ENCODE peak calls at places on chromosomes 13 and 19, in four cellular contexts. One of them, this sample, is unnamed.

GRCh38 chr19:48565090-48565489 is 13.1 kb downstream of the SULT2B1 start:
- DNase-seq in mammary epithelial cell: no peak
- DNase-seq in PC-3: peak; percentile 57
- DNase-seq in HCT116: no peak
- DNase-seq in this sample: peak; percentile 74

GRCh38 chr19:51547397-51548212 is 16.1 kb upstream of the SIGLEC6 start:
- DNase-seq in mammary epithelial cell: no peak
- DNase-seq in PC-3: no peak
- DNase-seq in HCT116: no peak
- DNase-seq in this sample: no peak

GRCh38 chr19:41588497-41589209 is 12.7 kb downstream of the CEACAM21 start:
- DNase-seq in mammary epithelial cell: peak; percentile 22
- DNase-seq in PC-3: peak; percentile 50
- DNase-seq in HCT116: no peak
- DNase-seq in this sample: peak; percentile 47

GRCh38 chr19:55358943-55359908 is 3.8 kb downstream of the GARIN5B start:
- DNase-seq in mammary epithelial cell: no peak
- DNase-seq in PC-3: no peak
- DNase-seq in HCT116: no peak
- DNase-seq in this sample: no peak

GRCh38 chr13:73259061-73259908 is 200.5 kb downstream of the KLF5 start:
- DNase-seq in mammary epithelial cell: no peak
- DNase-seq in PC-3: no peak
- DNase-seq in HCT116: no peak
- DNase-seq in this sample: peak; percentile 28

GRCh38 chr13:77353980-77354379 is 27.1 kb upstream of the MYCBP2 start:
- DNase-seq in mammary epithelial cell: no peak
- DNase-seq in PC-3: no peak
- DNase-seq in HCT116: no peak
- DNase-seq in this sample: no peak

GRCh38 chr13:98890920-98891319 is 86.9 kb downstream of the DOCK9 start:
- DNase-seq in mammary epithelial cell: no peak
- DNase-seq in PC-3: no peak
- DNase-seq in HCT116: no peak
- DNase-seq in this sample: no peak

GRCh38 chr13:37139356-37139755 is 33.9 kb upstream of the CSNK1A1L start:
- DNase-seq in mammary epithelial cell: no peak
- DNase-seq in PC-3: no peak
- DNase-seq in HCT116: no peak
- DNase-seq in this sample: no peak

GRCh38 chr13:34208326-34208725 is 390.4 kb downstream of the RFC3 start:
- DNase-seq in mammary epithelial cell: no peak
- DNase-seq in PC-3: no peak
- DNase-seq in HCT116: no peak
- DNase-seq in this sample: no peak

GRCh38 chr13:87398047-87398446 is 273.1 kb upstream of the SLITRK5 start:
- DNase-seq in mammary epithelial cell: no peak
- DNase-seq in PC-3: no peak
- DNase-seq in HCT116: no peak
- DNase-seq in this sample: no peak
- TF ChIP-seq CTCF in mammary epithelial cell: no peak
- TF ChIP-seq CTCF in PC-3: no peak
- TF ChIP-seq CTCF in HCT116: no peak
- TF ChIP-seq CTCF in this sample: no peak

DNA sequence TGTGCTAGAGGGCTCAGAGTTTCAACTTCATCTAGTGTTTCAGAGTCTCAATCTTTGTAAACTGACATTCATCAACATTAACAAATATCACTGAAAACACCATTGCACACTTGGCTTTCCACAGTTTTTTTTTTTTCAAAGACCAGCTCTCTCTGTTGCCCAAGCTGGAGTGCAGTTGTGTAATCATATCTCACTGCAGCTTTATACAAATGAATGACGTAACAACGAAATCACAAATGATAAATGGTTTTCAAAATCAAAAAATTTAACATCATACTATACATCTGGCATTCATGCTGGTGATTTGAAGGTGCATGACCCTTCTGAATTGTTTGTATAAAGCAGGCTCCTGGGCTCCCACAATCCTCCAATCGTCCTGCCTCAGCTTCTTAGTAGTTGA is 248.0 kb upstream of the TMTC4 start:
- DNase-seq in mammary epithelial cell: no peak
- DNase-seq in PC-3: no peak
- DNase-seq in HCT116: no peak
- DNase-seq in this sample: no peak
- H3K79me2 ChIP-seq in mammary epithelial cell: no peaks in the 10 kb centered on the region
- H3K79me2 ChIP-seq in PC-3: no peaks in the 10 kb centered on the region
- H3K79me2 ChIP-seq in HCT116: no peaks in the 10 kb centered on the region
- H3K79me2 ChIP-seq in this sample: no peaks in the 10 kb centered on the region

GRCh38 chr19:35274323-35274722 is 5.6 kb downstream of the USF2 start:
- DNase-seq in mammary epithelial cell: no peak
- DNase-seq in PC-3: no peak
- DNase-seq in HCT116: no peak
- DNase-seq in this sample: no peak

GRCh38 chr19:35279374-35279773 is 3.0 kb upstream of the HAMP start:
- DNase-seq in mammary epithelial cell: no peak
- DNase-seq in PC-3: no peak
- DNase-seq in HCT116: no peak
- DNase-seq in this sample: no peak

GRCh38 chr19:35273686-35274259 is 5.0 kb downstream of the USF2 start:
- DNase-seq in mammary epithelial cell: no peak
- DNase-seq in PC-3: no peak
- DNase-seq in HCT116: no peak
- DNase-seq in this sample: no peak

GRCh38 chr19:35278578-35279284 is 3.6 kb upstream of the HAMP start:
- DNase-seq in mammary epithelial cell: no peak
- DNase-seq in PC-3: no peak
- DNase-seq in HCT116: no peak
- DNase-seq in this sample: no peak

DNA sequence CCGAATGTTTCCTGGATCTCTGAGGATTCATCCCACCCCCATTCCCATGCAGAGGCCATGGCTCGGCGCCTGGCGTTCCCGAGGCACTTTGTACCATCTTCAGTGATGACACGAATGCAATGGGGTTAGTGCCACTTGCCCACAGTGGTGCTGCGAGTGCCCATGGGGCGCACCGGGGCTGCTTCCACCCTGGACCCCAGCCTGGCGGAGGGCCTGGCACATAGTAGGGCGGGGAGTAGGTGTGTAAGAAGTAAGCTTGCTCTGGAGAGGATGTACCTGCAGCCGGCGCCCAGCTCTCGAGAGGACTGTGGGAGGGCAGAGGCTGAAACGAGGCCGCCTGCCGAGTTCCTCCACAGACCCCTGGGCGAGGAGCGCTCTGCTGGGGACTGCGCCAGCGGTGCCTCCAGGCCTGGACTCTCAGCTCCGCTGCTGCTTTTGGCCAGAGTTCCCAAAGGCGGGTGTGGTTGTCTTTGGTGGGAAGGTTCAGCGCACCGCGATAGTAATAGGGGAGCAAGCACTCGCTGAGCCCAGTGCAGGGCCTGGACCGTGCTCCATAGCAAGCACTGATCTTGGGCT is 5.5 kb upstream of the HAMP start:
- DNase-seq in mammary epithelial cell: no peak
- DNase-seq in PC-3: no peak
- DNase-seq in HCT116: no peak
- DNase-seq in this sample: no peak
- TF ChIP-seq CTCF in mammary epithelial cell: no peak
- TF ChIP-seq CTCF in PC-3: no peak
- TF ChIP-seq CTCF in HCT116: no peak
- TF ChIP-seq CTCF in this sample: no peak

DNA sequence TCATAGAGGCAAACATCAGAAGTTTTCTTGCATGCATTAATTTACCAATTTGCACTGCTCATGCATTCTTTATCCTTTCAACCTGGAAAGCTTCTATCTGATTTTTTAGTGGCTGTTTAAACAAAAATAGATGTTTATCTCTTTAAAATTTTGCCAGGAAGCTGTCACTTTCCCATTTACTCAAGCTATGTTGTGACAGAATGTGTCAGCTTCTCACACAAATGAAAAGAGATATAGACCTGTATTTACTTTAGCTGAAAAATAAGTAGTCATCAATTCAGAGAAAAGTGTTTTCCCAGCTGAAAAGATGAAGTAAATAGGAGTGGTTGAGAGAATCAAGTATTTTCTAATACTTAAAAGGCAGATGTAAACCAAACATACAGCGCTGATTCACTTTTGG is 872.8 kb downstream of the DACH1 start:
- DNase-seq in mammary epithelial cell: no peak
- DNase-seq in PC-3: no peak
- DNase-seq in HCT116: no peak
- DNase-seq in this sample: no peak
- H3K79me2 ChIP-seq in mammary epithelial cell: no peaks in the 10 kb centered on the region
- H3K79me2 ChIP-seq in PC-3: no peaks in the 10 kb centered on the region
- H3K79me2 ChIP-seq in HCT116: no peaks in the 10 kb centered on the region
- H3K79me2 ChIP-seq in this sample: no peaks in the 10 kb centered on the region

This sample was measured in hepatocyte.